ENCODE peak calls at places on chromosomes 2 and 18, in five cellular contexts. Z is GM23338, D is uterus, J is PC-9, B is osteoblast. C is an unnamed sample.

GRCh38 chr2:19812166-19812565 is 89.6 kb downstream of the TTC32 start:
- DNase-seq in Z (no peak), D (peak; percentile 58), J (no peak), B (no peak), C (no peak)

GRCh38 chr2:28318023-28318422 is 74.6 kb upstream of the FOSL2 start:
- DNase-seq in Z (no peak), D (no peak), J (no peak), B (no peak), C (no peak)

GRCh38 chr2:233468047-233468745 is 98.4 kb downstream of the USP40 start:
- DNase-seq in Z (no peak), D (no peak), J (no peak), B (peak; percentile 44), C (no peak)

GRCh38 chr2:28780496-28780895 is 28.9 kb downstream of the PPP1CB start:
- DNase-seq in Z (no peak), D (no peak), J (no peak), B (no peak), C (no peak)

GRCh38 chr2:9909106-9909505 is 42.4 kb upstream of the GRHL1 start:
- DNase-seq in Z (no peak), D (no peak), J (no peak), B (no peak), C (no peak)

GRCh38 chr2:104790100-104790811 is 63.7 kb upstream of the POU3F3 start:
- DNase-seq in Z (peak; percentile 58), D (no peak), J (no peak), B (no peak), C (no peak)

GRCh38 chr2:232350804-232351685 is 27.5 kb upstream of the ALPP start:
- DNase-seq in Z (peak; percentile 65), D (no peak), J (no peak), B (peak; percentile 70), C (no peak)

GRCh38 chr2:240459401-240460242 is 24.2 kb downstream of the GPC1 start:
- DNase-seq in Z (no peak), D (peak; percentile 13), J (no peak), B (peak; percentile 78), C (peak; percentile 12)

GRCh38 chr2:166180951-166181812 is 53.4 kb upstream of the SCN1A start:
- DNase-seq in Z (peak; percentile 82), D (no peak), J (no peak), B (peak; percentile 45), C (peak; percentile 41)

GRCh38 chr2:149767516-149767974 is 180.0 kb upstream of the MMADHC start:
- DNase-seq in Z (no peak), D (no peak), J (no peak), B (no peak), C (no peak)

GRCh38 chr2:174392706-174393105 is 2.8 kb upstream of the SCRN3 start:
- DNase-seq in Z (no peak), D (no peak), J (no peak), B (no peak), C (no peak)

GRCh38 chr2:42567806-42568429 is 514 bp upstream of the MTA3 start:
- DNase-seq in Z (peak; percentile 89), D (peak; percentile 46), J (no peak), B (peak; percentile 74), C (peak; percentile 46)

GRCh38 chr18:61360440-61361383 is 27.5 kb downstream of the CDH20 start:
- DNase-seq in Z (no peak), D (no peak), J (no peak), B (no peak), C (no peak)

GRCh38 chr2:175855794-175856453 is 146.1 kb downstream of the LNPK start:
- DNase-seq in Z (no peak), D (no peak), J (no peak), B (peak; percentile 55), C (peak; percentile 65)

GRCh38 chr18:2610549-2610948 is 39.2 kb downstream of the NDC80 start:
- DNase-seq in Z (no peak), D (no peak), J (no peak), B (no peak), C (no peak)
- H3K36me3 ChIP-seq in Z (peaks cover 61% of the 10 kb centered on the region), D (no peaks in the 10 kb centered on the region), J (peaks cover 43% of the 10 kb centered on the region), B (peaks cover 13% of the 10 kb centered on the region), C (no peaks in the 10 kb centered on the region)

DNA sequence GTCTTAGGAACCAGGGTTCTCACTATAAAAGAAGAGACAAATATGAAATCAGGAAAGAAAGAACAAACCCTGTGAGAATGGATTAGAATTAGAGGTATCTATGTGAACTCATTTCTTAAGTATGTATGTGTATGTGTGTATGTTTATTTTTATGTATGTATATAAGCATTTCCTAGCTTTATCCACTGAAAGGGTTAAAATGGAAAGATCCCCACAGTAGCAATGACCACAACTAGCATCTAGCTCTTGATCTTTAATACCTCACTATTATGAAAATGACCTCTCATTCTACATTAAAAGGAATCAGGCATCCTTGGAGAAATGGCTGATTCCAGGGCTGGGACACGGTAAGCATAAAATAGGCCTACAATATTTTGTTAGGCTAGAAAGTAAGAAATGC is 31.6 kb downstream of the RTN4 start:
- DNase-seq in Z (no peak), D (no peak), J (no peak), B (no peak), C (no peak)
- H3K4me1 ChIP-seq in Z (peaks cover 54% of the 10 kb centered on the region), D (peaks cover 3% of the 10 kb centered on the region), J (peaks cover 71% of the 10 kb centered on the region), B (peaks cover 23% of the 10 kb centered on the region), C (peaks cover 47% of the 10 kb centered on the region)

GRCh38 chr2:96578731-96579130 is 42.2 kb downstream of the ARID5A start:
- DNase-seq in Z (no peak), D (no peak), J (no peak), B (peak; percentile 22), C (no peak)

GRCh38 chr2:96580771-96581170 is 44.2 kb downstream of the ARID5A start:
- DNase-seq in Z (peak; percentile 56), D (no peak), J (no peak), B (peak; percentile 56), C (no peak)

GRCh38 chr2:96579422-96579821 is 42.9 kb downstream of the ARID5A start:
- DNase-seq in Z (peak; percentile 34), D (no peak), J (no peak), B (no peak), C (no peak)

GRCh38 chr2:96584017-96584416 is 47.5 kb downstream of the ARID5A start:
- DNase-seq in Z (no peak), D (no peak), J (no peak), B (no peak), C (peak; percentile 31)
- H3K36me3 ChIP-seq in Z (no peaks in the 10 kb centered on the region), D (no peaks in the 10 kb centered on the region), J (no peaks in the 10 kb centered on the region), B (no peaks in the 10 kb centered on the region), C (no peaks in the 10 kb centered on the region)

DNA sequence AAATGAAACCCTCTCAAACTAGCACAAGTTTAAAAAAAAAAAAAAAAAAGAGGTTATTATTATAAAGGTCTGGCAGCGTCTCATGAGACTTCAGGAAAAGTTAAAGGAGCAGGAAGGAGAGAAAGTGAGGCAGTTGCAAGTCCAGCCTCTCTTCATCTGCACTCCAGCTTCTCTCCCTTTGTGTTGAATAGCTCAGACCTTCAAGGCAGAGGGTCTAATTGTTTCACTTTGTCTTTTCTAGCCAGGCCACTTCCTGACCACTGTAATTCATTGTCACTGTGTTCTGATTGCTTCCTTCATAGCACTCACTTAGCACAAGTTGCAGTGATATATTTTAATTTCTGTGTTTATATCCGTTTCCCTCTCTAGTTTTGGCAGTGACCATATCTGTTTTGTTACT is 99.9 kb downstream of the SPATS2L start:
- DNase-seq in Z (no peak), D (no peak), J (no peak), B (no peak), C (no peak)
- H3K4me1 ChIP-seq in Z (peaks cover 19% of the 10 kb centered on the region), D (peaks cover 5% of the 10 kb centered on the region), J (peaks cover 75% of the 10 kb centered on the region), B (peaks cover 48% of the 10 kb centered on the region), C (peaks cover 11% of the 10 kb centered on the region)

GRCh38 chr2:118980573-118980972 is 38.6 kb downstream of the MARCO start:
- DNase-seq in Z (no peak), D (no peak), J (no peak), B (no peak), C (no peak)

GRCh38 chr2:118982039-118982438 is 40.0 kb downstream of the MARCO start:
- DNase-seq in Z (no peak), D (no peak), J (no peak), B (no peak), C (no peak)

GRCh38 chr2:118980022-118980421 is 38.0 kb downstream of the MARCO start:
- DNase-seq in Z (no peak), D (no peak), J (no peak), B (no peak), C (no peak)

GRCh38 chr2:118983133-118983532 is 41.1 kb downstream of the MARCO start:
- DNase-seq in Z (no peak), D (no peak), J (no peak), B (no peak), C (no peak)

DNA sequence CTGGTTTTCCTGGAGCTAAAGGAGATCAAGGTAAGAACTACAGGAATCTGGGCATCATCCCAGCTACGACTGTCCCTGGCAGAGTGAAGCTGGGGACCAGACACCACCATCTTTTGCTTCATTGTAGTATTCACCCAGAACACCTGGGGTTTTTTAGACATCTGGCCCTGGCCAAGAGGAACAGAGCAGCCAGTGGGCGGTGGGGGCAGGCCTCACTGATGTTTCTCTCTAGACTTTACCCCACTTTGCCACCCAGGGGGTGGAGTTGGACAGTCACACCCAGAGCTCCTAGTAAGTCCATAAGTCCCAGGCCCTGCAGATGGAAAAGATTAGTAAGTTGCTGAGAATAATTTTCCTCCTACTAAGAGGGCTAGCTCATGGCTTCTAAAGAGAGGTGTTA is 39.6 kb downstream of the MARCO start:
- DNase-seq in Z (no peak), D (no peak), J (no peak), B (no peak), C (no peak)
- H3K36me3 ChIP-seq in Z (no peaks in the 10 kb centered on the region), D (no peaks in the 10 kb centered on the region), J (no peaks in the 10 kb centered on the region), B (no peaks in the 10 kb centered on the region), C (no peaks in the 10 kb centered on the region)

GRCh38 chr2:134365356-134365755 is 111.5 kb downstream of the MGAT5 start:
- DNase-seq in Z (peak; percentile 62), D (no peak), J (no peak), B (peak; percentile 47), C (no peak)

GRCh38 chr2:134369220-134369902 is 115.5 kb downstream of the MGAT5 start:
- DNase-seq in Z (no peak), D (no peak), J (no peak), B (no peak), C (no peak)

GRCh38 chr2:134367915-134368911 is 114.3 kb downstream of the MGAT5 start:
- DNase-seq in Z (no peak), D (no peak), J (no peak), B (peak; percentile 83), C (no peak)

GRCh38 chr2:134367216-134367615 is 113.3 kb downstream of the MGAT5 start:
- DNase-seq in Z (no peak), D (no peak), J (no peak), B (no peak), C (no peak)

GRCh38 chr2:134366359-134366758 is 112.5 kb downstream of the MGAT5 start:
- DNase-seq in Z (no peak), D (no peak), J (no peak), B (no peak), C (no peak)
- H3K4me1 ChIP-seq in Z (no peaks in the 10 kb centered on the region), D (no peaks in the 10 kb centered on the region), J (no peaks in the 10 kb centered on the region), B (peaks cover 8% of the 10 kb centered on the region), C (no peaks in the 10 kb centered on the region)